ENCODE peak calls at places on chromosome 1, in eight cellular contexts. F, P, C, B, V, J, E and R are unnamed samples.

GRCh38 chr1:179779645-179780272 is 36.7 kb downstream of the FAM163A start:
- DNase-seq in P (no peak), E (no peak), F (no peak), J (no peak), B (no peak), C (no peak), V (no peak), R (no peak)

GRCh38 chr1:15141933-15142647 is 11.5 kb upstream of the TMEM51 start:
- DNase-seq in C (no peak), P (no peak), B (no peak), F (no peak), V (no peak), E (no peak), J (no peak), R (no peak)

GRCh38 chr1:57424231-57425027 is 569 bp upstream of the DAB1 start:
- DNase-seq in J (no peak), V (peak; percentile 76), B (no peak), P (peak; percentile 30), F (peak; percentile 81), E (peak; percentile 53), C (no peak), R (peak; percentile 95)

GRCh38 chr1:4408380-4408779 is 246.0 kb upstream of the AJAP1 start:
- DNase-seq in V (no peak), F (no peak), B (no peak), C (no peak), P (no peak), J (no peak), E (no peak), R (no peak)

GRCh38 chr1:185626344-185626743 is 107.8 kb upstream of the HMCN1 start:
- DNase-seq in B (no peak), E (no peak), P (no peak), V (no peak), C (no peak), J (no peak), F (no peak), R (no peak)

GRCh38 chr1:45934947-45935346 is 131.5 kb downstream of the MAST2 start:
- DNase-seq in J (no peak), B (peak; percentile 27), E (no peak), C (no peak), P (no peak), V (no peak), F (no peak), R (no peak)

GRCh38 chr1:6105763-6106162 is 60.1 kb downstream of the KCNAB2 start:
- DNase-seq in E (peak; percentile 20), V (no peak), J (no peak), F (no peak), B (no peak), C (no peak), P (no peak), R (no peak)

GRCh38 chr1:153963850-153964331 is 554 bp upstream of the SLC39A1 start:
- DNase-seq in F (peak; percentile 85), E (peak; percentile 61), P (peak; percentile 74), J (no peak), V (peak; percentile 86), C (no peak), B (no peak), R (peak; percentile 91)

GRCh38 chr1:228360533-228361313 is 45.9 kb downstream of the TRIM11 start:
- DNase-seq in P (no peak), E (peak; percentile 51), V (no peak), B (no peak), C (no peak), J (no peak), F (no peak), R (no peak)

GRCh38 chr1:235821361-235821981 is 45.2 kb downstream of the LYST start:
- DNase-seq in V (no peak), J (no peak), P (no peak), E (no peak), B (no peak), C (no peak), F (no peak), R (no peak)

GRCh38 chr1:96580920-96581319 is 140.7 kb upstream of the PTBP2 start:
- DNase-seq in V (no peak), C (no peak), B (no peak), P (no peak), F (peak; percentile 25), E (no peak), J (no peak), R (peak; percentile 77)

DNA sequence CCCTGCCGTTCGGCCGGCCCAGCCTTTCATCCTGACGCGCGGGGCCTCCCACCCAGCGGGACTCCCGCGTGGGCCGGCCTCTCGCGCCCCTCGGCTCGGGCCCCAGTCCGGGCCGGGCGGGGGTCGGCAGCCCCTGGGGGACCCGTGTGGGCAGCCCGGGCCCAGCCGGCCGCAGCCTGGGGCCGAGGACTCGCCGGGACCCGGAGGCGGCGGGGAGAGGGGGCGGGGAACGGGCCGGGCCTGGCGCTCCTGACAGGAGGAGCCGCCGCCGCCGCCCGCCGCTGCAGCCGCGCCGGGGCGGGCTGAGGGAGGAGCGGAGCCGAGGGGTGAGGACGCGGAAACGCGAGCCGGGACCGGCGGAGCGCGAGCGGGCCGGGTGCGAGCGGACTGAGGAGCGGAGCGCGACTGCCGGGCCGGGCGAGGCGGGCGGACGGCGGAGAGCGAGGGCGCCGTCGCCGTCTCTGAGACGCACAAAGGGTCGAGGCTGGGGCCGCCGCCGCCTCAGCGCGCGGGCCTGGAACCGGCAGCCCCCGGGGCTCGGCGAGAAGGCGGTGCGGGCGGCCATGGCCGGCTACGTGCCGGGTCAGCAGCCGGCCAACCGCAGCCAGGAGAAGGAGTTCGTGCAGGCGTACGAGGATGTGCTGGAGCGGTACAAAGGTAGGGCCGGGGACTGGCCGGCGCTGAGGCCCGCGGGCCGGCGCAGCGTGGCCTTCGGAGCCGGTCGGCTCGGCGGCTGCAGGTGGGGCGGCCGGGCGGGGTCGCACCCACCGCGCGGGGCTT is 79.1 kb downstream of the NDUFS5 start:
- DNase-seq in B (peak; percentile 19), E (peak; percentile 88), J (no peak), F (peak; percentile 83), P (peak; percentile 90), V (peak; percentile 91), C (peak; percentile 30), R (peak; percentile 85)
- H3K4me1 ChIP-seq in B (peaks cover 33% of the 10 kb centered on the region), E (no peaks in the 10 kb centered on the region), J (peaks cover 34% of the 10 kb centered on the region), F (peaks cover 41% of the 10 kb centered on the region), P (peaks cover 19% of the 10 kb centered on the region), V (peaks cover 46% of the 10 kb centered on the region), C (peaks cover 26% of the 10 kb centered on the region), R (peaks cover 24% of the 10 kb centered on the region)

GRCh38 chr1:231770776-231771175 is 144.2 kb downstream of the DISC1 start:
- DNase-seq in P (no peak), B (no peak), C (no peak), F (no peak), E (no peak), J (no peak), V (no peak), R (no peak)

GRCh38 chr1:231774719-231775322 is 148.2 kb downstream of the DISC1 start:
- DNase-seq in B (no peak), J (no peak), E (no peak), V (no peak), F (no peak), C (no peak), P (no peak), R (no peak)

GRCh38 chr1:231779081-231779480 is 152.5 kb downstream of the DISC1 start:
- DNase-seq in V (no peak), P (no peak), E (no peak), J (no peak), F (no peak), C (no peak), B (no peak), R (no peak)

GRCh38 chr1:231778009-231778719 is 151.6 kb downstream of the DISC1 start:
- DNase-seq in P (peak; percentile 38), F (no peak), J (no peak), B (no peak), E (no peak), C (no peak), V (peak; percentile 49), R (no peak)

GRCh38 chr1:231776006-231776707 is 149.6 kb downstream of the DISC1 start:
- DNase-seq in C (no peak), B (no peak), F (no peak), E (no peak), V (peak; percentile 15), J (no peak), P (no peak), R (no peak)
- TF ChIP-seq CTCF in C (no peak), B (no peak), F (no peak), E (no peak), V (no peak), J (no peak), P (no peak), R (no peak)

DNA sequence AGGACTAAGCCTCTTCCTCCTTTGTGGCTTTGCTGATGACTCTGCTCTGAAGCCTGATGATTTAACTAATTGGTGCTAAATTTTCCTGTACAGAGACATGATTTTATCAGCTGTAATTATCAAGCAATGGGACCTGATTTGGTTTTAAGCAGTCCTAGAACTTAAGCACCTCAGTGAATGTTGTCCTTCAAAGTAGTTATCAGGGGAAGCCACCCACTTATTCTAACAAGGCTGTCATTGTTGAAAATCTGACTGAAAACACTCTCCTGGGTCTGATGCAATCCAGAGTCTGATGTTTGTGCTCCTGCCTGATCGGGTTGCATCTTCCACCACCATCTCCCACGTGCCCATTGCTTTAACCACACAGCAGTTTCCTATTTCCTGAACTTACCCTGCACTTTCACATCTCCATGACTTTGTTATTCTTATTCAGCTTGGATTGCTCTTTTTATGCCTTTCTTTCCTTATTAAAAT is 54.8 kb downstream of the S1PR1 start:
- DNase-seq in F (no peak), B (no peak), P (no peak), E (no peak), C (no peak), J (no peak), V (peak; percentile 30), R (peak; percentile 33)
- H3K4me3 ChIP-seq in F (no peak overlapping the region), B (no peak overlapping the region), P (no peak overlapping the region), E (no peak overlapping the region), C (no peak overlapping the region), J (no peak overlapping the region), V (no peak overlapping the region), R (no peak overlapping the region)

GRCh38 chr1:76291186-76291585 is 216.6 kb downstream of the ST6GALNAC3 start:
- DNase-seq in B (no peak), F (peak; percentile 18), C (no peak), P (no peak), J (no peak), E (no peak), V (no peak), R (no peak)

GRCh38 chr1:76291737-76292136 is 217.2 kb downstream of the ST6GALNAC3 start:
- DNase-seq in J (no peak), F (no peak), C (no peak), B (no peak), V (no peak), P (no peak), E (no peak), R (no peak)

GRCh38 chr1:76294470-76295194 is 220.1 kb downstream of the ST6GALNAC3 start:
- DNase-seq in B (peak; percentile 87), P (no peak), J (no peak), V (no peak), F (no peak), C (no peak), E (no peak), R (no peak)

GRCh38 chr1:76292418-76293184 is 218.1 kb downstream of the ST6GALNAC3 start:
- DNase-seq in V (no peak), P (no peak), E (no peak), C (no peak), B (peak; percentile 37), J (no peak), F (no peak), R (no peak)

DNA sequence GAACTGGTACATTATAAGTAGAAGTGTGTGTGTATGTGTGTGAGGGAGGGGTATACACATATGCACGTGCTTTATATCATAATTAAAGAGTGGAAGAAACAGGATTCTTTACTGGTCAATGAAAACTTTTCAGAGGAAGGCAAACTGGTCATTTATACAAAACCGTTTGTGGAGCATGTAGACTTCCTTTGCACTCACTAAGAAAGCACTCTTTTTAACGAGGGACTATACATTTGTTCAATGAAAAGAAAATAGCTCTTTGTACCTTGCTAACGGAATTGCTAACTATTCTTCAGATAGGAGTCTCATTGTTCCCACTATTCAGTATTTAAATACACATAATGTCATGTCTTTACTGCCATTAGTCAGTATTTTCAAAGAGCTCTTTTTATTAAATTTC is 219.3 kb downstream of the ST6GALNAC3 start:
- DNase-seq in V (no peak), E (no peak), B (no peak), J (no peak), C (no peak), P (no peak), F (no peak), R (no peak)
- H3K4me1 ChIP-seq in V (no peaks in the 10 kb centered on the region), E (no peaks in the 10 kb centered on the region), B (peaks cover 87% of the 10 kb centered on the region), J (no peaks in the 10 kb centered on the region), C (peaks cover 22% of the 10 kb centered on the region), P (no peaks in the 10 kb centered on the region), F (peaks cover 54% of the 10 kb centered on the region), R (no peaks in the 10 kb centered on the region)